ENCODE peak calls at places on chromosomes 6 and 20, in eight cellular contexts. W is NCI-H748 treated with DMSO at 0.1 percent for 48 hours, R is T-helper 9 cell, G is GM06990, P is choroid plexus epithelial cell, X is kidney tubule cell, S is skeletal muscle cell, L is NCI-H2081. N is an unnamed sample.

GRCh38 chr6:291148-291696 is 1.1 kb upstream of the DUSP22 start:
- DNase-seq in W (no peak), R (no peak), G (no peak), P (peak), X (peak), S (no peak), L (no peak), N (no peak)

GRCh38 chr20:48682529-48683385 is 145.0 kb downstream of the PREX1 start:
- DNase-seq in W (peak), R (no peak), G (no peak), P (peak), X (peak), S (peak), L (peak), N (no peak)

GRCh38 chr6:21317634-21318033 is 275.9 kb upstream of the SOX4 start:
- DNase-seq in W (no peak), R (no peak), G (no peak), P (peak), X (no peak), S (no peak), L (no peak), N (no peak)

GRCh38 chr6:47727391-47727790 is 29.0 kb downstream of the ADGRF4 start:
- DNase-seq in W (no peak), R (no peak), G (no peak), P (no peak), X (peak), S (no peak), L (no peak), N (no peak)

GRCh38 chr6:20709451-20709850 is 175.2 kb downstream of the CDKAL1 start:
- DNase-seq in W (peak), R (no peak), G (no peak), P (no peak), X (no peak), S (no peak), L (no peak), N (no peak)

GRCh38 chr6:122553697-122554096 is 56.5 kb upstream of the PKIB start:
- DNase-seq in W (no peak), R (no peak), G (no peak), P (no peak), X (no peak), S (no peak), L (peak), N (no peak)

GRCh38 chr6:6524951-6525350 is 63.6 kb upstream of the LY86 start:
- DNase-seq in W (no peak), R (no peak), G (no peak), P (no peak), X (no peak), S (no peak), L (no peak), N (no peak)

GRCh38 chr20:49938173-49939163 is 2.3 kb downstream of the RNF114 start:
- DNase-seq in W (no peak), R (no peak), G (no peak), P (peak), X (peak), S (no peak), L (no peak), N (no peak)

GRCh38 chr6:6659600-6660327 is 71.2 kb downstream of the LY86 start:
- DNase-seq in W (no peak), R (no peak), G (peak), P (no peak), X (no peak), S (no peak), L (no peak), N (no peak)

GRCh38 chr6:51495016-51495805 is 592.2 kb downstream of the PKHD1 start:
- DNase-seq in W (no peak), R (no peak), G (no peak), P (no peak), X (peak), S (no peak), L (no peak), N (no peak)

GRCh38 chr6:15698474-15698873 is 35.6 kb upstream of the DTNBP1 start:
- DNase-seq in W (no peak), R (no peak), G (no peak), P (no peak), X (no peak), S (no peak), L (no peak), N (no peak)

GRCh38 chr6:254011-254410 is 38.3 kb upstream of the DUSP22 start:
- DNase-seq in W (no peak), R (no peak), G (no peak), P (no peak), X (no peak), S (no peak), L (no peak), N (no peak)

GRCh38 chr6:54244430-54244829 is 63.8 kb upstream of the TINAG start:
- DNase-seq in W (no peak), R (no peak), G (no peak), P (peak), X (peak), S (no peak), L (peak), N (no peak)

GRCh38 chr20:48295445-48295903 is 510.2 kb upstream of the SULF2 start:
- DNase-seq in W (no peak), R (no peak), G (no peak), P (peak), X (peak), S (peak), L (no peak), N (no peak)

GRCh38 chr20:49256261-49256660 is 21.6 kb downstream of the ZNFX1 start:
- DNase-seq in W (no peak), R (no peak), G (no peak), P (no peak), X (no peak), S (no peak), L (no peak), N (no peak)

GRCh38 chr6:112086744-112087135 is 542 bp downstream of the TUBE1 start:
- DNase-seq in W (peak), R (no peak), G (no peak), P (peak), X (peak), S (no peak), L (peak), N (no peak)

GRCh38 chr20:51503376-51503775 is 39.1 kb downstream of the NFATC2 start:
- DNase-seq in W (no peak), R (no peak), G (no peak), P (no peak), X (no peak), S (no peak), L (no peak), N (no peak)

GRCh38 chr6:143321687-143322086 is 128.8 kb downstream of the ADAT2 start:
- DNase-seq in W (no peak), R (no peak), G (no peak), P (no peak), X (no peak), S (no peak), L (no peak), N (no peak)

GRCh38 chr20:22371843-22372242 is 212.5 kb downstream of the FOXA2 start:
- DNase-seq in W (no peak), R (no peak), G (peak), P (peak), X (no peak), S (no peak), L (no peak), N (no peak)

GRCh38 chr6:127748290-127748689 is 152.6 kb downstream of the THEMIS start:
- DNase-seq in W (no peak), R (no peak), G (no peak), P (no peak), X (no peak), S (no peak), L (no peak), N (no peak)

GRCh38 chr20:25485872-25486271 is 78.4 kb downstream of the GINS1 start:
- DNase-seq in W (no peak), R (no peak), G (no peak), P (no peak), X (no peak), S (no peak), L (no peak), N (no peak)

GRCh38 chr20:63955281-63955845 is 853 bp downstream of the UCKL1 start:
- DNase-seq in W (no peak), R (no peak), G (peak), P (no peak), X (peak), S (no peak), L (peak), N (no peak)

GRCh38 chr20:34984756-34985261 is 29.1 kb downstream of the MYH7B start:
- DNase-seq in W (no peak), R (no peak), G (no peak), P (no peak), X (no peak), S (no peak), L (no peak), N (no peak)

GRCh38 chr6:105902401-105903031 is 183.6 kb upstream of the PRDM1 start:
- DNase-seq in W (no peak), R (no peak), G (no peak), P (no peak), X (no peak), S (no peak), L (peak), N (no peak)

GRCh38 chr6:57162008-57162407 is 10.1 kb upstream of the BAG2 start:
- DNase-seq in W (no peak), R (no peak), G (no peak), P (no peak), X (no peak), S (no peak), L (no peak), N (no peak)

GRCh38 chr20:1134355-1134754 is 16.0 kb downstream of the PSMF1 start:
- DNase-seq in W (no peak), R (no peak), G (no peak), P (no peak), X (no peak), S (no peak), L (no peak), N (no peak)

GRCh38 chr20:21505810-21506530 is 7.9 kb downstream of the NKX2-2 start:
- DNase-seq in W (no peak), R (peak), G (no peak), P (peak), X (peak), S (no peak), L (no peak), N (peak)

GRCh38 chr6:142627474-142627873 is 317.5 kb downstream of the HIVEP2 start:
- DNase-seq in W (no peak), R (peak), G (no peak), P (no peak), X (no peak), S (no peak), L (no peak), N (no peak)

GRCh38 chr20:45467861-45468260 is 1.7 kb upstream of the WFDC2 start:
- DNase-seq in W (no peak), R (no peak), G (no peak), P (no peak), X (no peak), S (no peak), L (peak), N (no peak)

GRCh38 chr20:19774086-19774933 is 16.3 kb downstream of the RIN2 start:
- DNase-seq in W (no peak), R (no peak), G (no peak), P (no peak), X (no peak), S (no peak), L (no peak), N (no peak)

GRCh38 chr6:41966961-41967311 is 25.3 kb upstream of the CCND3 start:
- DNase-seq in W (no peak), R (no peak), G (no peak), P (peak), X (peak), S (no peak), L (no peak), N (no peak)

GRCh38 chr6:110547266-110547964 is 71.0 kb upstream of the SLC22A16 start:
- DNase-seq in W (no peak), R (no peak), G (no peak), P (peak), X (peak), S (peak), L (no peak), N (no peak)

GRCh38 chr6:116278853-116279231 is 888 bp downstream of the TSPYL1 start:
- DNase-seq in W (no peak), R (peak), G (no peak), P (no peak), X (peak), S (no peak), L (peak), N (no peak)

GRCh38 chr20:53899351-53900167 is 170.8 kb downstream of the BCAS1 start:
- DNase-seq in W (no peak), R (peak), G (peak), P (no peak), X (peak), S (peak), L (no peak), N (peak)

GRCh38 chr20:44633872-44634600 is 17.5 kb downstream of the ADA start:
- DNase-seq in W (no peak), R (no peak), G (no peak), P (no peak), X (no peak), S (no peak), L (no peak), N (no peak)

GRCh38 chr6:134003542-134003951 is 48.9 kb downstream of the SLC2A12 start:
- DNase-seq in W (peak), R (no peak), G (no peak), P (peak), X (no peak), S (no peak), L (peak), N (no peak)

GRCh38 chr6:30743099-30744053 is 889 bp upstream of the FLOT1 start:
- DNase-seq in W (no peak), R (peak), G (peak), P (peak), X (peak), S (no peak), L (no peak), N (peak)

GRCh38 chr6:14925025-14925595 is 320.8 kb upstream of the JARID2 start:
- DNase-seq in W (no peak), R (no peak), G (no peak), P (no peak), X (no peak), S (no peak), L (no peak), N (no peak)

GRCh38 chr6:106751501-106752252 is 122.3 kb downstream of the QRSL1 start:
- DNase-seq in W (no peak), R (no peak), G (no peak), P (no peak), X (peak), S (no peak), L (peak), N (no peak)